ENCODE peak calls at places on chromosomes 2 and 18, in eight cellular contexts. W is NCI-H2029 treated with DMSO at 0.1 percent for 48 hours; K is stimulated activated CD4-positive, alpha-beta T cell treated with anti-CD3 and anti-CD28 coated beads, Interleukin-1b, Interleukin-23, amount 100 ng/mL, for 24 hours; H is GM20000; L is NCI-H510A treated with DMSO at 0.1 percent for 48 hours; Y is neural progenitor cell; O is HFF-Myc; X is fibroblast of mammary gland. Z is an unnamed sample.
A peak's percentile ranks its signal among the peaks of the same experiment; 100 is the strongest.

GRCh38 chr2:25894135-25894830 is 16.0 kb upstream of the ASXL2 start:
- DNase-seq in W (peak; percentile 1), K (no peak), H (no peak), L (no peak), Y (no peak), O (peak; percentile 82), X (peak; percentile 55), Z (no peak)

GRCh38 chr2:232389327-232389726 is 10.8 kb downstream of the ALPP start:
- DNase-seq in W (no peak), K (no peak), H (no peak), L (no peak), Y (no peak), O (no peak), X (no peak), Z (no peak)

GRCh38 chr2:178674122-178674521 is 133.1 kb downstream of the TTN start:
- DNase-seq in W (no peak), K (no peak), H (no peak), L (no peak), Y (peak; percentile 19), O (no peak), X (no peak), Z (no peak)

GRCh38 chr18:25399554-25399953 is 47.6 kb upstream of the ZNF521 start:
- DNase-seq in W (no peak), K (no peak), H (no peak), L (no peak), Y (no peak), O (no peak), X (peak; percentile 30), Z (no peak)

GRCh38 chr2:112149194-112149593 is 11.0 kb downstream of the FBLN7 start:
- DNase-seq in W (no peak), K (no peak), H (no peak), L (no peak), Y (no peak), O (no peak), X (no peak), Z (no peak)

GRCh38 chr18:11713756-11714155 is 24.7 kb downstream of the GNAL start:
- DNase-seq in W (no peak), K (no peak), H (no peak), L (no peak), Y (no peak), O (no peak), X (no peak), Z (no peak)

GRCh38 chr2:232787806-232788205 is 11.4 kb upstream of the KCNJ13 start:
- DNase-seq in W (no peak), K (no peak), H (no peak), L (no peak), Y (no peak), O (no peak), X (no peak), Z (no peak)

GRCh38 chr2:14751581-14751980 is 119.1 kb downstream of the LRATD1 start:
- DNase-seq in W (peak; percentile 8), K (no peak), H (no peak), L (peak; percentile 66), Y (no peak), O (no peak), X (no peak), Z (peak; percentile 83)

GRCh38 chr2:225027061-225027762 is 15.1 kb downstream of the DOCK10 start:
- DNase-seq in W (no peak), K (no peak), H (no peak), L (no peak), Y (no peak), O (no peak), X (peak; percentile 55), Z (no peak)

GRCh38 chr18:51250006-51250405 is 52.5 kb upstream of the MEX3C start:
- DNase-seq in W (no peak), K (no peak), H (no peak), L (no peak), Y (no peak), O (no peak), X (no peak), Z (no peak)

GRCh38 chr18:70627100-70627802 is 338.4 kb downstream of the SOCS6 start:
- DNase-seq in W (no peak), K (no peak), H (no peak), L (no peak), Y (no peak), O (no peak), X (no peak), Z (peak; percentile 39)

GRCh38 chr2:215931256-215931903 is 82.0 kb downstream of the MREG start:
- DNase-seq in W (peak; percentile 44), K (peak; percentile 34), H (peak; percentile 54), L (peak; percentile 80), Y (peak; percentile 74), O (peak; percentile 58), X (peak; percentile 85), Z (peak; percentile 79)

GRCh38 chr2:43133708-43134570 is 92.5 kb downstream of the ZFP36L2 start:
- DNase-seq in W (no peak), K (no peak), H (no peak), L (no peak), Y (no peak), O (no peak), X (no peak), Z (no peak)

GRCh38 chr2:14951569-14952285 is 319.2 kb downstream of the LRATD1 start:
- DNase-seq in W (no peak), K (no peak), H (no peak), L (no peak), Y (no peak), O (no peak), X (no peak), Z (no peak)

GRCh38 chr2:27627963-27628766 is 647 bp downstream of the CCDC121 start:
- DNase-seq in W (no peak), K (no peak), H (no peak), L (no peak), Y (peak; percentile 45), O (no peak), X (peak; percentile 95), Z (no peak)

GRCh38 chr2:88199912-88200682 is 30.0 kb downstream of the THNSL2 start:
- DNase-seq in W (no peak), K (no peak), H (peak; percentile 31), L (no peak), Y (peak; percentile 74), O (no peak), X (no peak), Z (peak; percentile 48)

GRCh38 chr18:70195852-70196434 is 9.5 kb downstream of the RTTN start:
- DNase-seq in W (peak; percentile 0), K (no peak), H (no peak), L (peak; percentile 48), Y (peak; percentile 47), O (no peak), X (peak; percentile 70), Z (peak; percentile 34)

GRCh38 chr18:72086421-72086820 is 457.7 kb downstream of the CBLN2 start:
- DNase-seq in W (peak; percentile 31), K (no peak), H (no peak), L (peak; percentile 62), Y (peak; percentile 46), O (no peak), X (peak; percentile 33), Z (no peak)

GRCh38 chr2:46548103-46548486 is 68.7 kb downstream of the TMEM247 start:
- DNase-seq in W (no peak), K (no peak), H (no peak), L (no peak), Y (no peak), O (no peak), X (no peak), Z (no peak)

GRCh38 chr2:85213893-85214512 is 80.8 kb downstream of the TCF7L1 start:
- DNase-seq in W (no peak), K (no peak), H (no peak), L (no peak), Y (no peak), O (no peak), X (no peak), Z (no peak)

GRCh38 chr2:230000118-230000841 is 68.4 kb downstream of the SLC16A14 start:
- DNase-seq in W (no peak), K (no peak), H (peak; percentile 71), L (no peak), Y (no peak), O (no peak), X (no peak), Z (no peak)

GRCh38 chr18:1012775-1013174 is 108.1 kb downstream of the ADCYAP1 start:
- DNase-seq in W (no peak), K (no peak), H (no peak), L (no peak), Y (no peak), O (no peak), X (no peak), Z (no peak)

GRCh38 chr18:67612281-67612680 is 95.8 kb upstream of the DSEL start:
- DNase-seq in W (no peak), K (no peak), H (no peak), L (no peak), Y (no peak), O (no peak), X (no peak), Z (no peak)

GRCh38 chr2:55865095-55865835 is 58.3 kb downstream of the EFEMP1 start:
- DNase-seq in W (no peak), K (no peak), H (no peak), L (no peak), Y (no peak), O (no peak), X (peak; percentile 48), Z (no peak)

GRCh38 chr18:24968233-24968775 is 383.7 kb downstream of the ZNF521 start:
- DNase-seq in W (no peak), K (no peak), H (no peak), L (no peak), Y (no peak), O (no peak), X (peak; percentile 79), Z (no peak)

GRCh38 chr18:59877366-59877765 is 22.4 kb upstream of the PMAIP1 start:
- DNase-seq in W (no peak), K (no peak), H (no peak), L (no peak), Y (no peak), O (no peak), X (no peak), Z (no peak)

GRCh38 chr2:218079943-218080913 is 11.2 kb downstream of the RUFY4 start:
- DNase-seq in W (peak; percentile 4), K (no peak), H (no peak), L (no peak), Y (no peak), O (no peak), X (no peak), Z (peak; percentile 57)

GRCh38 chr2:234072454-234072853 is 22.0 kb downstream of the SPP2 start:
- DNase-seq in W (no peak), K (no peak), H (no peak), L (no peak), Y (no peak), O (no peak), X (no peak), Z (no peak)

GRCh38 chr2:7027436-7027835 is 110.2 kb downstream of the RNF144A start:
- DNase-seq in W (no peak), K (no peak), H (no peak), L (no peak), Y (no peak), O (no peak), X (no peak), Z (no peak)

GRCh38 chr2:148730085-148730484 is 85.5 kb downstream of the EPC2 start:
- DNase-seq in W (no peak), K (no peak), H (no peak), L (no peak), Y (no peak), O (no peak), X (peak; percentile 18), Z (no peak)

GRCh38 chr2:170973492-170974303 is 44.6 kb downstream of the GORASP2 start:
- DNase-seq in W (no peak), K (peak; percentile 77), H (peak; percentile 98), L (peak; percentile 90), Y (peak; percentile 91), O (peak; percentile 50), X (peak; percentile 68), Z (peak; percentile 91)

GRCh38 chr2:20212871-20213503 is 11.9 kb downstream of the SDC1 start:
- DNase-seq in W (no peak), K (no peak), H (no peak), L (peak; percentile 46), Y (no peak), O (no peak), X (no peak), Z (no peak)

GRCh38 chr2:65057391-65058052 is 1.3 kb downstream of the CEP68 start:
- DNase-seq in W (peak; percentile 83), K (peak; percentile 23), H (peak; percentile 72), L (peak; percentile 40), Y (no peak), O (peak; percentile 48), X (peak; percentile 77), Z (peak; percentile 64)

GRCh38 chr18:6741290-6741689 is 11.8 kb downstream of the ARHGAP28 start:
- DNase-seq in W (no peak), K (no peak), H (no peak), L (no peak), Y (no peak), O (peak; percentile 98), X (peak; percentile 99), Z (no peak)